ENCODE peak calls at places on chromosome 12, in five cellular contexts. One of them, this sample, is unnamed.

GRCh38 chr12:32005496-32006125 is 46.4 kb downstream of the RESF1 start:
- DNase-seq in astrocyte of the spinal cord: no peak
- DNase-seq in endothelial cell: no peak
- DNase-seq in IMR-90: no peak
- DNase-seq in activated CD8-positive, alpha-beta T cell treated with anti-CD3 and anti-CD28 coated beads for 36 hours: no peak
- DNase-seq in this sample: no peak

GRCh38 chr12:122072031-122072970 is 6.3 kb upstream of the MLXIP start:
- DNase-seq in astrocyte of the spinal cord: peak; percentile 95
- DNase-seq in endothelial cell: no peak
- DNase-seq in IMR-90: peak; percentile 95
- DNase-seq in activated CD8-positive, alpha-beta T cell treated with anti-CD3 and anti-CD28 coated beads for 36 hours: no peak
- DNase-seq in this sample: no peak

GRCh38 chr12:18799561-18799960 is 61.6 kb downstream of the CAPZA3 start:
- DNase-seq in endothelial cell: no peak
- DNase-seq in IMR-90: peak; percentile 49
- DNase-seq in astrocyte of the spinal cord: peak; percentile 18
- DNase-seq in activated CD8-positive, alpha-beta T cell treated with anti-CD3 and anti-CD28 coated beads for 36 hours: no peak
- DNase-seq in this sample: no peak

GRCh38 chr12:62210422-62210821 is 49.8 kb upstream of the USP15 start:
- DNase-seq in IMR-90: peak; percentile 52
- DNase-seq in astrocyte of the spinal cord: peak; percentile 47
- DNase-seq in endothelial cell: peak; percentile 28
- DNase-seq in activated CD8-positive, alpha-beta T cell treated with anti-CD3 and anti-CD28 coated beads for 36 hours: peak; percentile 63
- DNase-seq in this sample: peak; percentile 36

GRCh38 chr12:68591716-68592437 is 18.8 kb upstream of the RAP1B start:
- DNase-seq in endothelial cell: no peak
- DNase-seq in astrocyte of the spinal cord: no peak
- DNase-seq in activated CD8-positive, alpha-beta T cell treated with anti-CD3 and anti-CD28 coated beads for 36 hours: peak; percentile 64
- DNase-seq in IMR-90: no peak
- DNase-seq in this sample: no peak

GRCh38 chr12:31339831-31340622 is 14.1 kb upstream of the SINHCAF start:
- DNase-seq in activated CD8-positive, alpha-beta T cell treated with anti-CD3 and anti-CD28 coated beads for 36 hours: no peak
- DNase-seq in IMR-90: no peak
- DNase-seq in endothelial cell: no peak
- DNase-seq in astrocyte of the spinal cord: no peak
- DNase-seq in this sample: no peak

GRCh38 chr12:94172031-94172430 is 23.7 kb downstream of the PLXNC1 start:
- DNase-seq in astrocyte of the spinal cord: no peak
- DNase-seq in IMR-90: peak; percentile 46
- DNase-seq in endothelial cell: no peak
- DNase-seq in activated CD8-positive, alpha-beta T cell treated with anti-CD3 and anti-CD28 coated beads for 36 hours: peak; percentile 71
- DNase-seq in this sample: no peak

GRCh38 chr12:80321653-80322052 is 122.4 kb upstream of the PTPRQ start:
- DNase-seq in IMR-90: peak; percentile 15
- DNase-seq in endothelial cell: no peak
- DNase-seq in activated CD8-positive, alpha-beta T cell treated with anti-CD3 and anti-CD28 coated beads for 36 hours: no peak
- DNase-seq in astrocyte of the spinal cord: peak; percentile 9
- DNase-seq in this sample: no peak

GRCh38 chr12:58367041-58367440 is 425.7 kb downstream of the ATP23 start:
- DNase-seq in endothelial cell: no peak
- DNase-seq in IMR-90: peak; percentile 55
- DNase-seq in activated CD8-positive, alpha-beta T cell treated with anti-CD3 and anti-CD28 coated beads for 36 hours: no peak
- DNase-seq in astrocyte of the spinal cord: no peak
- DNase-seq in this sample: no peak

DNA sequence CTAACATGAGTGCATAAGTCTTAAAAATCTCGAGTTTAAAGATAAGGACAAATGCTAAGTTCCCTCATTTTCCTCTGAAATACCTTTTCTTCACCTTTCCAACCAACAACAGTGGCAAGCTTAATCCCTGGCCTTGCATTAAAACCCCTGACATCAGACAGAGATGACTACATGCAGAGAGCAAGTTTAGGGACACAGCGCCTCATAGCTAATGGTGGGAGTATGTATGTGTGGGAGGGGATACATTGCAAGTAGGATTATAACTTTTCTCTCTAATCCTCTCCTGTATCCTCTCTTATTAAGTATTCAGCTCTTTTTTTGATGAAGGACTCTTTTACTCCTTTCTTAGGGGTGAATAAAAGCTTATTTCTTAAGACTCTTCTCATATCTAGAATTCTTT is 547.1 kb downstream of the CCER1 start:
- DNase-seq in IMR-90: no peak
- DNase-seq in astrocyte of the spinal cord: no peak
- DNase-seq in activated CD8-positive, alpha-beta T cell treated with anti-CD3 and anti-CD28 coated beads for 36 hours: peak; percentile 1
- DNase-seq in endothelial cell: no peak
- DNase-seq in this sample: no peak
- TF ChIP-seq CTCF in IMR-90: no peak
- TF ChIP-seq CTCF in astrocyte of the spinal cord: no peak
- TF ChIP-seq CTCF in activated CD8-positive, alpha-beta T cell treated with anti-CD3 and anti-CD28 coated beads for 36 hours: no peak
- TF ChIP-seq CTCF in endothelial cell: no peak
- TF ChIP-seq CTCF in this sample: no peak

DNA sequence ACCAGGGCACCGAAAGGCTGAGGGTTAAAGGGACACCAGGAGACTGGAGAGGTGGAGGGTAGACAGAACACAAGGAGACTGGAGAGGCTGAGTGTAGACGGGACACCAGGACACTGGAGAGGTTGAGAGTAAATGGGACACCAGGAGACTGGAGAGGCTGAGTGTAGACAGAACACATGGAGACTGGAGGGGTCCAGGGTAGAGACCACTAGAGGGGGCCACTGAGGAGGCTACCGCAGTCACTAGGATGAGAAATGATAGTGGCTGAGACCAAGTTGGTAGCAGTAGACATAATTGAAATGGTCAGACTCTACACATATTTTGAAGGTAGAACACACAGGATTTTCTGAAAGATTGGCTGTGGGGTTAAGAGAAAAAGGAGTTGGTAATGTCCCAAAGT is 68.2 kb downstream of the PAH start:
- DNase-seq in astrocyte of the spinal cord: no peak
- DNase-seq in IMR-90: no peak
- DNase-seq in endothelial cell: no peak
- DNase-seq in activated CD8-positive, alpha-beta T cell treated with anti-CD3 and anti-CD28 coated beads for 36 hours: peak; percentile 2
- DNase-seq in this sample: no peak
- TF ChIP-seq CTCF in astrocyte of the spinal cord: no peak
- TF ChIP-seq CTCF in IMR-90: no peak
- TF ChIP-seq CTCF in endothelial cell: no peak
- TF ChIP-seq CTCF in activated CD8-positive, alpha-beta T cell treated with anti-CD3 and anti-CD28 coated beads for 36 hours: no peak
- TF ChIP-seq CTCF in this sample: no peak

DNA sequence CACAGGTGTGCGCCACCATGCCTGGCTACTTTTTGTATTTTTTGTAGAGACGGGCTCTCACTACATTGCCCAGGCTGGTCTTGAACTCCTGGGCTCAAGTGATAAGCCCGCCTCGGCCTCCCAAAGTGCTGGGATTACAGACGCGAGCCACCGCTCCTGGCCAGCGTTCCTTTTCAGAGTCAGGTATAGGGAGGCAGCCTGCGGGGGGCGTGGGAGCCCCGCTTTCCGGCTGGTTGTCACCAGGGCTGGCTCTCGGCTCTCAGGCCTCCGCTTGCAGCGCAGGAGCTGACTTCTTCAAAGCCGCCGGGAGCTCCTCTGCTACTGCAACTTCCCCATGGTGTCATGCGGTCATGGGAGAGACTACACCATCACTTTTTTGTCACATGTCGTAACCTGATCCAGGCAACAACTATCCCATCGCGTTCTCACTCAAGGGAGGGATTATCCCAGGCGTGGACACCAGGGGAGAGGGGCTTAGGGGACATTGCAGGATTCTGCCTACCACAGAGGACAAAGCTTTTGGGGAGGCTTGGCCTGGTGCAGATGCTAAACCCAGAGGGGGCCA is 129.4 kb downstream of the SCARB1 start:
- DNase-seq in IMR-90: peak; percentile 54
- DNase-seq in astrocyte of the spinal cord: no peak
- DNase-seq in activated CD8-positive, alpha-beta T cell treated with anti-CD3 and anti-CD28 coated beads for 36 hours: no peak
- DNase-seq in endothelial cell: peak; percentile 32
- DNase-seq in this sample: no peak
- TF ChIP-seq CTCF in IMR-90: no peak
- TF ChIP-seq CTCF in astrocyte of the spinal cord: no peak
- TF ChIP-seq CTCF in activated CD8-positive, alpha-beta T cell treated with anti-CD3 and anti-CD28 coated beads for 36 hours: no peak
- TF ChIP-seq CTCF in endothelial cell: no peak
- TF ChIP-seq CTCF in this sample: no peak

GRCh38 chr12:115357681-115358080 is 673.7 kb upstream of the TBX3 start:
- DNase-seq in endothelial cell: no peak
- DNase-seq in IMR-90: no peak
- DNase-seq in astrocyte of the spinal cord: no peak
- DNase-seq in activated CD8-positive, alpha-beta T cell treated with anti-CD3 and anti-CD28 coated beads for 36 hours: no peak
- DNase-seq in this sample: no peak

GRCh38 chr12:115362319-115362976 is 678.5 kb upstream of the TBX3 start:
- DNase-seq in endothelial cell: no peak
- DNase-seq in activated CD8-positive, alpha-beta T cell treated with anti-CD3 and anti-CD28 coated beads for 36 hours: no peak
- DNase-seq in IMR-90: peak; percentile 28
- DNase-seq in astrocyte of the spinal cord: no peak
- DNase-seq in this sample: no peak
- TF ChIP-seq CTCF in endothelial cell: no peak
- TF ChIP-seq CTCF in activated CD8-positive, alpha-beta T cell treated with anti-CD3 and anti-CD28 coated beads for 36 hours: no peak
- TF ChIP-seq CTCF in IMR-90: peak; percentile 28
- TF ChIP-seq CTCF in astrocyte of the spinal cord: no peak
- TF ChIP-seq CTCF in this sample: no peak

GRCh38 chr12:82383930-82384513 is 25.7 kb downstream of the METTL25 start:
- DNase-seq in endothelial cell: no peak
- DNase-seq in astrocyte of the spinal cord: peak; percentile 42
- DNase-seq in IMR-90: peak; percentile 54
- DNase-seq in activated CD8-positive, alpha-beta T cell treated with anti-CD3 and anti-CD28 coated beads for 36 hours: no peak
- DNase-seq in this sample: no peak
- TF ChIP-seq CTCF in endothelial cell: peak; percentile 20
- TF ChIP-seq CTCF in astrocyte of the spinal cord: peak; percentile 57
- TF ChIP-seq CTCF in IMR-90: peak; percentile 62
- TF ChIP-seq CTCF in activated CD8-positive, alpha-beta T cell treated with anti-CD3 and anti-CD28 coated beads for 36 hours: peak; percentile 19
- TF ChIP-seq CTCF in this sample: peak; percentile 58

GRCh38 chr12:54868690-54869089 is 14.4 kb downstream of the MUCL1 start:
- DNase-seq in IMR-90: no peak
- DNase-seq in endothelial cell: no peak
- DNase-seq in astrocyte of the spinal cord: no peak
- DNase-seq in activated CD8-positive, alpha-beta T cell treated with anti-CD3 and anti-CD28 coated beads for 36 hours: no peak
- DNase-seq in this sample: no peak
- TF ChIP-seq CTCF in IMR-90: no peak
- TF ChIP-seq CTCF in endothelial cell: no peak
- TF ChIP-seq CTCF in astrocyte of the spinal cord: no peak
- TF ChIP-seq CTCF in activated CD8-positive, alpha-beta T cell treated with anti-CD3 and anti-CD28 coated beads for 36 hours: no peak
- TF ChIP-seq CTCF in this sample: no peak

DNA sequence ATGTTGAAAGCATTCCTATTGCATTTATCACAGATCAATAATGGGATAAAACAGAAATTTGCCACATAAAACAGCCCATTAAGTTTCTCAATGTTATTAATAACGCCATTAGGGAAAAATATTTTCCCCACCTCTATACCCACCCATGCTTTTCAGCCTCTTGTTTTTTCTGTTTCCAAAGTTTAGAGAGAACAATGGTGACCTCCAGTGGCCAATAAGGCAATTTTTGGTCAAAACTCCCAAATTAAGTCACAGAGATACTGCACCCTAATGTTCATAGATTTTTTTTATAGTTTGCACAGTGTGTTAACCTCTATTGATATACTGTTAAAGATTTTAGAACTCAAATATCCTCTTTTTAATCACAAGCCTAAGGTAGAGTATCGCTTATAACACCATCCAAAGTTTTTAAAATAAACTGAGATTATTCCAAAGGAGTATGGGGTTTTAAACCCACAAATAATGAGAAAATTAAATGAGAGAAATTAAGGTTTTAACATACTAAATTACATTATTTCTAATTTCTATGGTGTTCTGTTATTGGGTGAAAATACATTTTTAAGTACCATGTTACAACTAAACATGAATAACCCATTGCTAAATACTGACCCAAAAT is 184.7 kb upstream of the DCN start:
- DNase-seq in IMR-90: peak; percentile 18
- DNase-seq in astrocyte of the spinal cord: peak; percentile 25
- DNase-seq in endothelial cell: no peak
- DNase-seq in activated CD8-positive, alpha-beta T cell treated with anti-CD3 and anti-CD28 coated beads for 36 hours: no peak
- DNase-seq in this sample: peak; percentile 10
- TF ChIP-seq CTCF in IMR-90: peak; percentile 60
- TF ChIP-seq CTCF in astrocyte of the spinal cord: peak; percentile 52
- TF ChIP-seq CTCF in endothelial cell: peak; percentile 63
- TF ChIP-seq CTCF in activated CD8-positive, alpha-beta T cell treated with anti-CD3 and anti-CD28 coated beads for 36 hours: peak; percentile 42
- TF ChIP-seq CTCF in this sample: no peak

DNA sequence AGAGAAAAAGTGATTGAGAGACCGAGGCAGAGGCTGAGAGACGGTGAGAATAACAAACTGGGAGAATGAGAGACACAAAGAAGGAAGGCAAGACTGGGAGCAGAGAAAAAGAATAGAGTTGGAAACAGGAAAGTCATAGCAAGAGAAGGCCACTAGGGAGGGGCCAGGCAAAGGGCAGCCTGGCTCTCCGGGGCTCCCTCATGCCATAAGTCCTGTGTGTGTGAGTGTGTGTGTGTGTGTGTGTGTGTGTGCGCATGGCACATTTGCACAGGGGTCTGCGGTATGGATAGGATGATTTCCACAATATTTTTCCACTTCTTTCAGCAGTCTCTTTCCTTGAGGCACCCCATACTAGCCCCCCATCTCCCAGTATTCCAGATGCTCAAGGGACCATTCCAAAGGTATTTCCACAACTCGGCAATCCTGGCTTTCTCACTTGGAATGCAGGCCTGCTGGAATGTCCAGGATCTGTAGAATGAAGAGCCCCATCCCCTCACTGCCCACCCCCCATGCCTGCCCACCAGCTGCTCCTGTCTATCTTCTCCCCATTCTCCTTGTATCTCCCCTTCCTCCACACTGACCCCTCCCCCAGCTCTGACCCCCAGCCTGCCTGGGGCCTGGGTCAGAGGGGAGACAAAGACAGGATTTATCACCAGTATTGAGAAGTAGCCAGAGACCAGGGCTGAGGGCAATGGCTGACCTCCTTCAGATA is 9.0 kb downstream of the GPR84 start:
- DNase-seq in endothelial cell: no peak
- DNase-seq in astrocyte of the spinal cord: no peak
- DNase-seq in activated CD8-positive, alpha-beta T cell treated with anti-CD3 and anti-CD28 coated beads for 36 hours: no peak
- DNase-seq in IMR-90: no peak
- DNase-seq in this sample: no peak
- TF ChIP-seq CTCF in endothelial cell: no peak
- TF ChIP-seq CTCF in astrocyte of the spinal cord: peak; percentile 14
- TF ChIP-seq CTCF in activated CD8-positive, alpha-beta T cell treated with anti-CD3 and anti-CD28 coated beads for 36 hours: no peak
- TF ChIP-seq CTCF in IMR-90: no peak
- TF ChIP-seq CTCF in this sample: no peak

GRCh38 chr12:101166866-101167265 is 43.2 kb downstream of the SLC5A8 start:
- DNase-seq in astrocyte of the spinal cord: no peak
- DNase-seq in IMR-90: no peak
- DNase-seq in endothelial cell: no peak
- DNase-seq in activated CD8-positive, alpha-beta T cell treated with anti-CD3 and anti-CD28 coated beads for 36 hours: no peak
- DNase-seq in this sample: no peak

GRCh38 chr12:101173197-101173749 is 36.8 kb downstream of the SLC5A8 start:
- DNase-seq in activated CD8-positive, alpha-beta T cell treated with anti-CD3 and anti-CD28 coated beads for 36 hours: no peak
- DNase-seq in astrocyte of the spinal cord: no peak
- DNase-seq in endothelial cell: no peak
- DNase-seq in IMR-90: no peak
- DNase-seq in this sample: no peak

GRCh38 chr12:101174576-101174975 is 35.5 kb downstream of the SLC5A8 start:
- DNase-seq in IMR-90: no peak
- DNase-seq in activated CD8-positive, alpha-beta T cell treated with anti-CD3 and anti-CD28 coated beads for 36 hours: no peak
- DNase-seq in astrocyte of the spinal cord: no peak
- DNase-seq in endothelial cell: no peak
- DNase-seq in this sample: no peak

GRCh38 chr12:101168000-101168399 is 42.0 kb downstream of the SLC5A8 start:
- DNase-seq in activated CD8-positive, alpha-beta T cell treated with anti-CD3 and anti-CD28 coated beads for 36 hours: no peak
- DNase-seq in astrocyte of the spinal cord: no peak
- DNase-seq in IMR-90: no peak
- DNase-seq in endothelial cell: no peak
- DNase-seq in this sample: no peak

DNA sequence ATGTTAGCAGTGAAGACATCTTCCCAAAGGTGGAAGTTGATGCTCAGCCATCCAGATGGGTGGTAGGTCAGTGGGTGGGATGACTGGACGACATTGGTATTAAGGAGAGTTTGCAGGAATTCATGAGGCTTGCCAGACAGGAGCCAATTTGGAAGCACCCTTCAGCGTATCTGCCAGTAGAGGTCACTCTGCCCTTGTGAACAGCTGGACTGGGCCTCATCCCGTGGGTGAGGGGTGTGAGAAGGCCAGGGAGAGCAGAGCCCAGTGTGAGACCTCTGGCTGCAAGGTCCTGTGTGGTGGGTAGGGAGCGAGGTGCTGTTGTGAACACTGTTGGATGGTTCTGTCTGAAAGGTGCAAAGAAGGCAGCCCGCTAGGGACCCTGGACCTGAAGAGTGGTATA is 37.7 kb downstream of the SLC5A8 start:
- DNase-seq in IMR-90: peak; percentile 10
- DNase-seq in activated CD8-positive, alpha-beta T cell treated with anti-CD3 and anti-CD28 coated beads for 36 hours: no peak
- DNase-seq in endothelial cell: peak; percentile 46
- DNase-seq in astrocyte of the spinal cord: no peak
- DNase-seq in this sample: peak; percentile 9
- TF ChIP-seq CTCF in IMR-90: no peak
- TF ChIP-seq CTCF in activated CD8-positive, alpha-beta T cell treated with anti-CD3 and anti-CD28 coated beads for 36 hours: no peak
- TF ChIP-seq CTCF in endothelial cell: no peak
- TF ChIP-seq CTCF in astrocyte of the spinal cord: no peak
- TF ChIP-seq CTCF in this sample: no peak

This sample was measured in GM13976.